ENCODE peak calls at places on chromosomes 16 and 17, in nine cellular contexts. I is prostate gland, V is HepG2, K is breast epithelium, C is sigmoid colon, H is H1, D is stomach, M is SK-N-SH, Y is transverse colon. G is an unnamed sample.

GRCh38 chr17:37182786-37183185 is 193.0 kb upstream of the C17orf78 start:
- DNase-seq in I (no peak), V (no peak), K (no peak), C (no peak), H (no peak), D (no peak), M (no peak), Y (no peak), G (no peak)

GRCh38 chr16:4261557-4262172 is 11.2 kb downstream of the TFAP4 start:
- DNase-seq in I (no peak), V (peak), K (no peak), C (no peak), H (peak), D (no peak), M (peak), Y (peak), G (peak)

GRCh38 chr16:27432600-27432957 is 30.6 kb downstream of the IL21R start:
- DNase-seq in I (no peak), V (no peak), K (no peak), C (peak), H (no peak), D (no peak), M (no peak), Y (no peak), G (no peak)

GRCh38 chr16:69131167-69131748 is 1.1 kb downstream of the CHTF8 start:
- DNase-seq in I (no peak), V (no peak), K (no peak), C (no peak), H (no peak), D (no peak), M (peak), Y (no peak), G (peak)

GRCh38 chr16:53064179-53064578 is 9.4 kb downstream of the CHD9 start:
- DNase-seq in I (no peak), V (no peak), K (no peak), C (no peak), H (no peak), D (no peak), M (no peak), Y (no peak), G (no peak)

GRCh38 chr16:86492267-86492960 is 17.9 kb upstream of the FOXF1 start:
- DNase-seq in I (no peak), V (no peak), K (no peak), C (no peak), H (no peak), D (no peak), M (no peak), Y (no peak), G (no peak)

GRCh38 chr16:66551362-66551761 is 1.0 kb upstream of the CKLF start:
- DNase-seq in I (no peak), V (peak), K (no peak), C (no peak), H (no peak), D (no peak), M (peak), Y (peak), G (peak)

GRCh38 chr17:19316756-19317358 is 45.7 kb downstream of the B9D1 start:
- DNase-seq in I (no peak), V (no peak), K (no peak), C (peak), H (no peak), D (no peak), M (no peak), Y (no peak), G (no peak)

GRCh38 chr17:38451030-38451839 is 23.0 kb downstream of the ARHGAP23 start:
- DNase-seq in I (no peak), V (peak), K (peak), C (no peak), H (peak), D (no peak), M (no peak), Y (no peak), G (peak)

GRCh38 chr16:56401482-56401881 is 23.9 kb downstream of the AMFR start:
- DNase-seq in I (no peak), V (peak), K (no peak), C (no peak), H (peak), D (no peak), M (peak), Y (no peak), G (peak)
- TF ChIP-seq CTCF in I (no peak), V (peak), K (no peak), C (no peak), H (peak), D (no peak), M (peak), Y (no peak), G (peak)

DNA sequence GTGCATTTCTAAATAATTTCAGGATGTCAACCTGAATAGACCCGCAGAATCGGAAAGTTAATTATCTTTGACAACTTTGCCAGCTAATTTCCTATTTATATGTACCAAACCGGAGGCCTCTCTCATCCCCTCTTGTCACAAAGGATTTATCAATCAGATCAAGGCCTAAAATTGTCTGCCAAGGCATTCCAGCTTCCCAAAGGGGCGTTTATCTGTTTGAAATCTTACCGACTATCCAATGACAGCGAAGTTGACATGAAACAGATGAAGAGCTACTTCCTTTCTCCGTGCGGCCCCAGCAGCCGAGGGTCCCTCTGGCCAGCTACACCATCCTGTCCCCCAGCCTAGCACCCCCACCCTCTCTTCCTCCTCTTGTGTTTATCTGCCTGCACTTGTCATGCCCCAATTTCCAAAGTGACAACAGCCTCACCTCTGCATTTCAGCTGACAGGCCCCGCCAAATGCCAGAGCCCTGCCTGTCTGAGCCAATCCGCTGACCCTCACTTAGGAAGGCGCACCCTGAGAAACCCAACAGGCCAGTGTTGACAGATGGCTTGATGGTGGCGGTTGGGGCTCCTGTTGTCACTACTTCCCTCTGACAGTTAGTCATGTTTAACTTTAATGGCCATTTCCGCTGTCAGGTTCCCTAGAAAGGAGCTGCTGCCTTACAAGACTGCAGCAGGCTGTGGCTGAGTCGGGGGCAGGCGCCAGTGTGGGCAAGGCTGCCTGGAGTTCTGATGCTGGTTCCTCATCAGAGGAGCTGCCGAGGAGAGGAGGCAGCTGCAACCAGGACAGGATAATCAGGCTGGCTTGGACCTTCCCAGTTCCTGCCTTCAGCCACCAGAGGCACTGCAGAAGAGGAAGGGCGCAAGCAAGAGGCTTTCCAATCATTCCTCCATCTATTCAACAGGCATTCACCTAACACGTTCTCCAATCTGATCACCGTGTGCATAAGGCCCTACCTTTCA is 223.4 kb upstream of the DYNLRB2 start:
- DNase-seq in I (no peak), V (peak), K (no peak), C (no peak), H (peak), D (no peak), M (peak), Y (no peak), G (peak)
- TF ChIP-seq POLR2AphosphoS5 in I (no peak), V (no peak), K (no peak), C (no peak), H (no peak), D (no peak), M (no peak), Y (no peak), G (no peak)

GRCh38 chr17:32854834-32855389 is 22.0 kb downstream of the MYO1D start:
- DNase-seq in I (no peak), V (no peak), K (no peak), C (no peak), H (no peak), D (no peak), M (no peak), Y (no peak), G (no peak)
- TF ChIP-seq CTCF in I (no peak), V (no peak), K (no peak), C (no peak), H (no peak), D (no peak), M (peak), Y (peak), G (no peak)

GRCh38 chr17:75265614-75266314 is 4.1 kb downstream of the MRPS7 start:
- DNase-seq in I (no peak), V (no peak), K (no peak), C (no peak), H (no peak), D (no peak), M (peak), Y (no peak), G (no peak)

GRCh38 chr17:75267403-75268232 is 3.4 kb downstream of the MIF4GD start:
- DNase-seq in I (no peak), V (peak), K (no peak), C (no peak), H (peak), D (no peak), M (peak), Y (peak), G (peak)

GRCh38 chr17:75268931-75269330 is 2.1 kb downstream of the MIF4GD start:
- DNase-seq in I (no peak), V (no peak), K (no peak), C (no peak), H (no peak), D (no peak), M (peak), Y (no peak), G (no peak)

GRCh38 chr17:75267146-75267402 is 4.0 kb downstream of the MIF4GD start:
- DNase-seq in I (no peak), V (no peak), K (no peak), C (no peak), H (no peak), D (no peak), M (peak), Y (no peak), G (no peak)

DNA sequence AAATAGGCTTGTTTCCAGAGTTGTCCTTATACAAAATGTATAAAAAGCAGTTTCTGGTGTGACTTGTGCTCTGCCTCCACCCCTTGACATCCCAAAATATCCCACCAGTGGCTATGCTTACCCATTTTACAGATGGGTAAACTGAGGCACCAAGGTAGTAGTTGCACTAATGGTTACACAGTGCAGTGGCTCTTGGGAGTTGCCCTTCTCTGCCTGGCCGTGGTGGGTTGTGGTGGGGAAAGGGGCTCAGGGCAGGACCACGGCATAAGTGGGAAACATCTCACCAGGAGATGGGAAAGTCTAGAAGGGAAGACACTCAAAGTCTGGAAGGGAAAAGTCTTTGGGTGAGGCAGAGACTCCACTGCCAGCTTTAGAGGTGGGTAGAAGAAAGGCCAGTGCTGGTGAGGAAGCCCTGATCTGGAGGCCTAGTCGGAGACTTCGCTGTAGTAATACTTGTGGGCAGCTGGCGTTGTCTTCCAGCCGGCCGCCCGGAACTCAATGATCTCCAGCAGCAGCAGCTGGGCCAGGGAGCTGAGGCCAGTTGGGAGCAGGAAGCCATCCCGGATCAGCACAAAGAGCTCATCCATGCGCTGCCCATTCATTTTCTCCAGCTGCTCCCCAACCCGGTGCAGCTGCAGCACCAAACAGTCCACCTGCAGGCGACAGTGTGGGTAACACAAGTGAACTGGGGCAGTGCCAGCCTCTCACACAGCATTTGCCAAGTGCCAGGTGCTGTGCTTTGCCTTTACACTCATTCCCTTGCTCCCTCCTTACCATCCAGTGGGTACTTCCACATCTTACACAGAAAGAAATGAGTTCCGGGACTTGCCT is 4.5 kb downstream of the MIF4GD start:
- DNase-seq in I (no peak), V (no peak), K (no peak), C (no peak), H (no peak), D (no peak), M (peak), Y (no peak), G (no peak)
- TF ChIP-seq POLR2AphosphoS5 in I (no peak), V (no peak), K (no peak), C (no peak), H (no peak), D (no peak), M (no peak), Y (no peak), G (no peak)

DNA sequence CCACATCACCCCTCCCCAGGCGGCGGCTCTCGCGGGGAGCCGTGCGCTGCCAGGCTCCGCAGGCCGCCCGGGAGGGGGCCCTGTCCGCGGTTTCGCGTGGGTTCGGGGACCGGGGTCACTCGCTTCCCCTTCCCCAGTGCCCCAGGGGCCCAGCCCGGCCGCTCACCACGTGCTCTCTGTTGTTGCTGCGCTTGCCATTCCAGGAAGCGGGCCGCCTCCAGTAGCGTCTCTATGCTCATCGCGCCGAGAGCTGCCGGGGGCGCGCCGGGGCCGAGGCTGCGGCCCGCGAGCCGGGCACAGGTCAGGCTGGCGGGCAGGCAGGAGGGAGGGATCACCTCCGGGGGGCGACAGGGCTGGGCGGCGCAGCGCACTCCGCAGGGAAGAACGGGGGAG is 390 bp downstream of the MNT start:
- DNase-seq in I (no peak), V (peak), K (no peak), C (peak), H (peak), D (peak), M (peak), Y (peak), G (peak)
- TF ChIP-seq CTCF in I (no peak), V (no peak), K (no peak), C (no peak), H (no peak), D (no peak), M (no peak), Y (no peak), G (no peak)